ENCODE peak calls at places on chromosomes 6 and 20, in five cellular contexts. B, Q, E, V and X are unnamed samples.

GRCh38 chr6:35014786-35015185 is 125.7 kb downstream of the ANKS1A start:
- DNase-seq in B (no peak), Q (no peak), E (no peak), V (no peak), X (no peak)

GRCh38 chr6:1297746-1298145 is 14.2 kb upstream of the FOXQ1 start:
- DNase-seq in B (no peak), Q (no peak), E (no peak), V (no peak), X (no peak)

GRCh38 chr20:44601801-44602204 is 19.4 kb downstream of the PKIG start:
- DNase-seq in B (peak; percentile 51), Q (peak; percentile 81), E (no peak), V (no peak), X (peak; percentile 89)

GRCh38 chr6:170221753-170222400 is 69.0 kb downstream of the DLL1 start:
- DNase-seq in B (peak; percentile 4), Q (no peak), E (no peak), V (peak; percentile 10), X (peak; percentile 10)

GRCh38 chr6:7157752-7158616 is 50.2 kb downstream of the RREB1 start:
- DNase-seq in B (no peak), Q (no peak), E (no peak), V (no peak), X (peak; percentile 10)

GRCh38 chr6:148700713-148701392 is 46.0 kb upstream of the UST start:
- DNase-seq in B (peak; percentile 11), Q (no peak), E (no peak), V (no peak), X (no peak)

GRCh38 chr6:148329568-148330299 is 12.9 kb upstream of the SASH1 start:
- DNase-seq in B (no peak), Q (no peak), E (no peak), V (no peak), X (no peak)

GRCh38 chr6:106536863-106537262 is 92.4 kb downstream of the RTN4IP1 start:
- DNase-seq in B (no peak), Q (no peak), E (no peak), V (no peak), X (no peak)

GRCh38 chr6:37061157-37061804 is 55.8 kb downstream of the FGD2 start:
- DNase-seq in B (no peak), Q (no peak), E (peak; percentile 54), V (no peak), X (no peak)

GRCh38 chr6:167838207-167838748 is 11.6 kb downstream of the AFDN start:
- DNase-seq in B (no peak), Q (no peak), E (no peak), V (no peak), X (no peak)
- H3K4me3 ChIP-seq in B (no peak overlapping the region), Q (no peak overlapping the region), E (no peak overlapping the region), V (no peak overlapping the region), X (no peak overlapping the region)

GRCh38 chr20:32589256-32589655 is 4.1 kb upstream of the NOL4L start:
- DNase-seq in B (no peak), Q (no peak), E (no peak), V (no peak), X (no peak)
- TF ChIP-seq POLR2A in B (no peak), Q (no peak), E (no peak), V (no peak), X (no peak)

DNA sequence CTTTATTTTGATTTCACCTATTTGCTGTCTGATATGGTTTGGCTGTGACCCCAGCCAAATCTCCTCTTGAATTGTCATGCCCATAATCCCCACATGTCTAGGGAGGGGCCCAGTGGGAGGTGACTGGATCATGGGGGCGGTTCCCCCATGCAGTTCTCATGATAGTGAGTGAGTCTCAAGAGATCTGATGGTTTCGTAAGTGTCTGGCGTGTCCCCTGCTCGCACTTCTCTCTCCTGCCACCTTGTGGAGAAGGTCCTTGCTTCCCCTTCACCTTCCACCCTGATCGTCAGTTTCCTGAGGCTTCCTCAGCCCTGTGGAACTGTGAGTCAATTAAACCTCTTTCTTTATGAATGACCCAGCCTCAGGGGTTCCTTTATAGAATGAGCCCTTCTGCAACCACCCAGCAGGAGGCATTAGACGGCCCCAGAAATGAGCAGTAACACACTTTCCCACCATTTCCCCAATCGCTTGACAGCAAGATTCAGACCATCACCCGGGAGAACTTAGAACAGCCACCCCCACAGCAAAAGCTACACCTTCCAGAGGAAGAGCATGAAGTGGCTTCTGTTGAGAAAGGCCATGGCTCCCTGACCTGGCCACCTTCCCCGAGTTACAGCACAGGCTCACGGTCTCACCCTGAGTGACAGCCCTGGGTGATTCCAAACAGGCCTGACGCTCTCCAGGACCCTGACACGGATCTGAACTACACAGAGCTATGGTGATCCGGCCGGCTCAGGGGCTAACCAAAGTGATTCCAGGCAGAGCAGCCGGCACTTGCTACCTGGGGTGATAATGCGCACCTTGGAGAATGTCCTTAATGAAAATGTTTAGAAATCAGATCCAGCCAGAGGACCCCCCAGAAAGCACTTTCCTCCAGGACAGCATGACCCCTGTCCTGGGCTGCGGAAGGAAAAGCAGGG is 131.2 kb upstream of the CDH4 start:
- DNase-seq in B (no peak), Q (no peak), E (peak; percentile 33), V (no peak), X (peak; percentile 76)
- TF ChIP-seq CTCF in B (peak; percentile 23), Q (no peak), E (peak; percentile 39), V (peak; percentile 38), X (no peak)

GRCh38 chr6:13667655-13668054 is 44.0 kb downstream of the RANBP9 start:
- DNase-seq in B (no peak), Q (no peak), E (no peak), V (no peak), X (no peak)
- H3K4me3 ChIP-seq in B (no peak overlapping the region), Q (no peak overlapping the region), E (no peak overlapping the region), V (no peak overlapping the region), X (no peak overlapping the region)

GRCh38 chr20:50898475-50898874 is 32.8 kb downstream of the ADNP start:
- DNase-seq in B (no peak), Q (no peak), E (no peak), V (no peak), X (no peak)

GRCh38 chr20:50891138-50891537 is 40.1 kb downstream of the ADNP start:
- DNase-seq in B (no peak), Q (no peak), E (no peak), V (no peak), X (no peak)

GRCh38 chr20:50892394-50892793 is 38.8 kb downstream of the ADNP start:
- DNase-seq in B (no peak), Q (no peak), E (no peak), V (no peak), X (no peak)

GRCh38 chr20:50893620-50894019 is 37.6 kb downstream of the ADNP start:
- DNase-seq in B (no peak), Q (no peak), E (no peak), V (no peak), X (no peak)

DNA sequence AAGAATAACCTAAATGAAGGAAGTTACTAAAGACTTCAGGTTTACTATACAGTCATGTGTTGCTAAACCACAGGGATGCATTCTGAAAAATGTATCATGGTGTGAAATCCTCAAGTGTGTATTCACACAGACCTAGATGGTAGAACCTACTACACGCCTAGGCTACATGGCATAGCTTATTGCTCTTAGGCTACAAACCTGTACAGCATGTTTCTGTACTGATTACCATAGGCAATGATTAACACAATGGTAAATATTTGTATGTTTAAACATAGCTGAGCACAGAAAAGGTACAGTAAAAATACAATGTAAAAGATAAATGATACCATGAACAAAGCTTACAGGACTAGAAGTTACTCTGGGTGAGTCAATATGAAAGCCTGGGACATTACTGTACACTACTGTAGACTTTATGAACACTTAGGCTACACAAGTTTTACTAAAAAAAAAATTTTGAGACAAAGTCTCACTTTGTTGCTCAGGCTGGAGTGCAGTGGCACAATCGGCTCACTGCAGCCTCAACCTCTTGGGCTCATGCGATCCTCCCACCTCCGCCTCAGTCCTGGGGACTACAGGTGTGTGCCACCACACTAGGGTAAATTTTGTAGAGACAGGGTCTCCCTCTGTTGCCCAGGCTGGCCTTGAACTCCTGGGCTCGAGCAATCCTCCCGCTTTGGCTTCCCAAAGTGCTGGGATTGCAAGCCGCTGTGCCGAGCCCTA is 36.0 kb downstream of the ADNP start:
- DNase-seq in B (no peak), Q (no peak), E (no peak), V (no peak), X (no peak)
- TF ChIP-seq POLR2A in B (no peak), Q (no peak), E (no peak), V (no peak), X (no peak)

DNA sequence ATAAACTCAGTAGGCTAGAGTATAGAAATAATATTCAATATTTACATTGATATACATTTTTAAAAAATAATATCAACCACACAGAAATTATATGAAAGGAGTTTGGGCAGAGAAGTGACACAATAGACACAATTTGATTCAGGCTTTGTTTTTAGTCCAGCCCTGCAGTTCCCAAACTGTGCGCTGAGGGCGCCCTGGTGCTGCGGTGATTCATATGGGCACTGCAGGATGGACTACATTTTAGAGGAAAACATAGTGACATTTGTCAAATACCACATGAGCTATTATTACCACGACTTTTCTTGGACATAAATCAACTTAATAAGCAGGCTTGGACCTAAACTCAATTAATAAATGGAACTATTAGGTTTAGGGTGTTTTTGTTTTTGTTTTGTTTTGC is 364.3 kb upstream of the ID4 start:
- DNase-seq in B (no peak), Q (no peak), E (no peak), V (no peak), X (no peak)
- TF ChIP-seq CTCF in B (peak; percentile 10), Q (no peak), E (no peak), V (peak; percentile 39), X (no peak)

DNA sequence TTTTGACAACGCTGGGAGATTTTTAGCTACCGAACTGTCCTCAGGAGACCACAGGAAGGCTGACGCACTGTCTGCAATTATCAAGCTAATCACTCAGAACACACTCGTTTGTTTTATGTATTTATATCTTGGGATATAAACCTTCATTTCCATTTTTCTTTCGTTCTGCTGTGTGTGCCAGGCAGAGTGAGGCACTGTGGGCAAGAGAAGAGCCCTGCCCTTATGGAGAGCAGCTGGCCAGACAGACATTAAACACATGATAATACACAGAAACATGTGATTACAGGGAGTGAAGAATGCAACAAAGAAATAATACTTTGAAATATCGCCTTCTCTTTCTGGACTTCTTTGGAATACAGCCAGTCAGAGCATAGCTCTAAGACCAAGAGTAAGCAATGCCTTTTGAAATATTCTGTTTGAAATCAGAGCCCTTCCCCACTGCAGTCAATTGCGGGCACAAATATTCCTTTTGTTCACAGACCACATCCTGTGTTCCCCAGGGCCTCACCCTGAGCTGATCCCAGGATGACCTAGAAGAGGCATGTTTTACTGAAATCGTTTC is 96.8 kb downstream of the ANKRD60 start:
- DNase-seq in B (no peak), Q (no peak), E (no peak), V (no peak), X (peak; percentile 68)
- H3K4me3 ChIP-seq in B (no peak overlapping the region), Q (peak overlapping the region; percentile 18), E (no peak overlapping the region), V (no peak overlapping the region), X (no peak overlapping the region)

GRCh38 chr6:16243664-16244063 is 5.3 kb downstream of the GMPR start:
- DNase-seq in B (no peak), Q (no peak), E (no peak), V (no peak), X (no peak)
- TF ChIP-seq POLR2A in B (no peak), Q (no peak), E (no peak), V (no peak), X (no peak)